ENCODE peak calls at places on chromosome 3, in four cellular contexts. Q, H, Z and A are unnamed samples.

GRCh38 chr3:9883676-9884554 is 3.9 kb upstream of the CIDEC start:
- DNase-seq in Q (no peak), H (no peak), Z (no peak), A (no peak)

GRCh38 chr3:107198522-107199271 is 178.5 kb upstream of the CCDC54 start:
- DNase-seq in Q (no peak), H (no peak), Z (no peak), A (no peak)

GRCh38 chr3:139427283-139428060 is 38.0 kb upstream of the COPB2 start:
- DNase-seq in Q (peak), H (no peak), Z (peak), A (peak)

GRCh38 chr3:8648873-8649741 is 4.5 kb upstream of the SSUH2 start:
- DNase-seq in Q (no peak), H (no peak), Z (no peak), A (no peak)

GRCh38 chr3:64355473-64355872 is 130.2 kb upstream of the PRICKLE2 start:
- DNase-seq in Q (peak), H (no peak), Z (no peak), A (peak)

GRCh38 chr3:36428444-36428843 is 48.1 kb downstream of the STAC start:
- DNase-seq in Q (no peak), H (no peak), Z (no peak), A (no peak)

GRCh38 chr3:135618123-135618522 is 347.4 kb upstream of the PPP2R3A start:
- DNase-seq in Q (no peak), H (no peak), Z (no peak), A (no peak)

GRCh38 chr3:45795882-45796765 is at the start of gene SLC6A20:
- DNase-seq in Q (no peak), H (no peak), Z (no peak), A (no peak)

GRCh38 chr3:71680588-71680987 is 44.6 kb downstream of the EIF4E3 start:
- DNase-seq in Q (peak), H (no peak), Z (no peak), A (no peak)

GRCh38 chr3:140117111-140117526 is 182.1 kb downstream of the CLSTN2 start:
- DNase-seq in Q (no peak), H (no peak), Z (no peak), A (no peak)

GRCh38 chr3:126542340-126543241 is 16.1 kb downstream of the C3orf22 start:
- DNase-seq in Q (no peak), H (no peak), Z (no peak), A (no peak)

GRCh38 chr3:151410891-151411559 is 26.5 kb upstream of the P2RY12 start:
- DNase-seq in Q (no peak), H (no peak), Z (no peak), A (no peak)

GRCh38 chr3:52782412-52783210 is 5.2 kb downstream of the ITIH1 start:
- DNase-seq in Q (no peak), H (no peak), Z (no peak), A (no peak)

GRCh38 chr3:129892857-129893615 is 475 bp downstream of the TMCC1 start:
- DNase-seq in Q (peak), H (no peak), Z (peak), A (no peak)

GRCh38 chr3:191260431-191261303 is 61.6 kb downstream of the OSTN start:
- DNase-seq in Q (no peak), H (no peak), Z (no peak), A (no peak)

GRCh38 chr3:188043891-188044290 is 110.1 kb upstream of the LPP start:
- DNase-seq in Q (no peak), H (no peak), Z (no peak), A (no peak)

GRCh38 chr3:118098818-118099217 is 935.8 kb downstream of the IGSF11 start:
- DNase-seq in Q (no peak), H (no peak), Z (no peak), A (no peak)

GRCh38 chr3:127820221-127820870 is 2.0 kb downstream of the MGLL start:
- DNase-seq in Q (peak), H (no peak), Z (no peak), A (no peak)

GRCh38 chr3:45881031-45882022 is 5.0 kb upstream of the CCR9 start:
- DNase-seq in Q (no peak), H (no peak), Z (peak), A (peak)

GRCh38 chr3:194548346-194549321 is 61.8 kb upstream of the ATP13A3 start:
- DNase-seq in Q (peak), H (no peak), Z (no peak), A (peak)

GRCh38 chr3:62248831-62249776 is 124.2 kb downstream of the FEZF2 start:
- DNase-seq in Q (no peak), H (no peak), Z (no peak), A (no peak)

GRCh38 chr3:133494469-133494868 is 79.0 kb upstream of the CDV3 start:
- DNase-seq in Q (peak), H (no peak), Z (no peak), A (peak)

GRCh38 chr3:107268461-107268860 is 108.8 kb upstream of the CCDC54 start:
- DNase-seq in Q (no peak), H (no peak), Z (no peak), A (no peak)

GRCh38 chr3:157786216-157786615 is 283.0 kb upstream of the VEPH1 start:
- DNase-seq in Q (peak), H (no peak), Z (no peak), A (peak)

GRCh38 chr3:108221403-108221802 is 821 bp downstream of the IFT57 start:
- DNase-seq in Q (peak), H (no peak), Z (no peak), A (no peak)

GRCh38 chr3:149120051-149120972 is 9.1 kb upstream of the HPS3 start:
- DNase-seq in Q (peak), H (no peak), Z (peak), A (peak)

GRCh38 chr3:194952882-194953281 is 267.2 kb downstream of the FAM43A start:
- DNase-seq in Q (no peak), H (no peak), Z (no peak), A (peak)

GRCh38 chr3:47857151-47857550 is 54.2 kb downstream of the DHX30 start:
- DNase-seq in Q (no peak), H (no peak), Z (no peak), A (no peak)

GRCh38 chr3:122562923-122563716 is 980 bp downstream of the PARP9 start:
- DNase-seq in Q (no peak), H (no peak), Z (no peak), A (no peak)

GRCh38 chr3:84958495-84959469 is at the start of gene CADM2:
- DNase-seq in Q (peak), H (peak), Z (peak), A (peak)

GRCh38 chr3:72137865-72138861 is 353.2 kb upstream of the PROK2 start:
- DNase-seq in Q (no peak), H (no peak), Z (peak), A (no peak)

GRCh38 chr3:10437995-10438901 is 67.1 kb downstream of the ATP2B2 start:
- DNase-seq in Q (peak), H (no peak), Z (no peak), A (no peak)

GRCh38 chr3:171011536-171012336 is 14.8 kb downstream of the SLC2A2 start:
- DNase-seq in Q (no peak), H (no peak), Z (no peak), A (no peak)